ENCODE peak calls at places on chromosomes 1 and 21, in four cellular contexts. X is DND-41, T is HCT116, D is mammary epithelial cell. H is an unnamed sample. For H4K20me1, the result is how much of the 10 kb centered on the place peaks cover.

GRCh38 chr1:160428655-160429054 is 28.3 kb downstream of the VANGL2 start:
- DNase-seq in X (peak), D (peak), T (peak), H (peak)

GRCh38 chr1:199774433-199775089 is 252.9 kb upstream of the NR5A2 start:
- DNase-seq in T (no peak), D (peak), X (no peak), H (no peak)

GRCh38 chr1:16120940-16121410 is 34.9 kb downstream of the EPHA2 start:
- DNase-seq in T (no peak), X (no peak), D (no peak), H (no peak)

GRCh38 chr1:110631836-110632620 is 25.9 kb upstream of the KCNA2 start:
- DNase-seq in X (no peak), D (no peak), T (no peak), H (no peak)

GRCh38 chr1:171740987-171741871 is 636 bp downstream of the VAMP4 start:
- DNase-seq in D (peak), X (peak), T (no peak), H (peak)

GRCh38 chr1:20165522-20165951 is 20.4 kb upstream of the UBXN10 start:
- DNase-seq in D (peak), T (peak), X (peak), H (peak)

GRCh38 chr1:227729881-227730629 is 5.0 kb downstream of the JMJD4 start:
- DNase-seq in T (peak), D (peak), X (peak), H (peak)

GRCh38 chr1:180572745-180573144 is 14.0 kb downstream of the OVAAL start:
- DNase-seq in X (no peak), D (no peak), T (no peak), H (no peak)

GRCh38 chr1:17653728-17654351 is 101.3 kb upstream of the ACTL8 start:
- DNase-seq in T (no peak), D (no peak), X (peak), H (peak)

GRCh38 chr1:246110343-246111219 is 396.5 kb downstream of the SMYD3 start:
- DNase-seq in X (no peak), T (no peak), D (no peak), H (peak)

GRCh38 chr1:192513196-192513595 is 62.4 kb upstream of the RGS1 start:
- DNase-seq in X (no peak), T (no peak), D (no peak), H (no peak)

GRCh38 chr1:205273551-205273982 is 45.8 kb downstream of the TMCC2 start:
- DNase-seq in X (peak), T (peak), D (peak), H (peak)

GRCh38 chr1:11691928-11692711 is 610 bp downstream of the DRAXIN start:
- DNase-seq in X (no peak), T (no peak), D (no peak), H (peak)

GRCh38 chr1:166197141-166197540 is 30.3 kb upstream of the FAM78B start:
- DNase-seq in T (no peak), X (no peak), D (peak), H (no peak)

GRCh38 chr1:188825471-188825870 is 1652.2 kb downstream of the BRINP3 start:
- DNase-seq in X (no peak), D (no peak), T (no peak), H (no peak)

GRCh38 chr1:157286646-157287420 is 148.6 kb upstream of the ETV3 start:
- DNase-seq in T (no peak), D (no peak), X (no peak), H (no peak)

GRCh38 chr1:218439541-218440295 is 94.6 kb downstream of the TGFB2 start:
- DNase-seq in D (peak), X (no peak), T (no peak), H (peak)

GRCh38 chr1:34761776-34762307 is 2.3 kb downstream of the GJB4 start:
- DNase-seq in X (no peak), D (no peak), T (no peak), H (no peak)

GRCh38 chr1:166952002-166952746 is 23.2 kb downstream of the ILDR2 start:
- DNase-seq in T (peak), X (no peak), D (peak), H (peak)

GRCh38 chr1:113058861-113059441 is 14.0 kb upstream of the LRIG2 start:
- DNase-seq in D (no peak), T (no peak), X (no peak), H (peak)

GRCh38 chr1:231678021-231678432 is 51.4 kb downstream of the DISC1 start:
- DNase-seq in X (no peak), D (no peak), T (no peak), H (no peak)

GRCh38 chr1:176193023-176193422 is 14.1 kb downstream of the COP1 start:
- DNase-seq in T (no peak), X (no peak), D (no peak), H (no peak)

GRCh38 chr1:211480941-211481545 is 10.9 kb downstream of the RD3 start:
- DNase-seq in T (no peak), D (no peak), X (no peak), H (no peak)

GRCh38 chr1:214419650-214420049 is 131.8 kb downstream of the PTPN14 start:
- DNase-seq in D (no peak), T (no peak), X (no peak), H (peak)

GRCh38 chr1:221912230-221912629 is 170.3 kb upstream of the DUSP10 start:
- DNase-seq in D (peak), X (no peak), T (no peak), H (no peak)

GRCh38 chr1:234709473-234710279 is 99.7 kb upstream of the IRF2BP2 start:
- DNase-seq in X (no peak), D (no peak), T (no peak), H (no peak)

GRCh38 chr1:183331095-183331742 is 87.0 kb downstream of the NMNAT2 start:
- DNase-seq in X (no peak), T (no peak), D (no peak), H (peak)

GRCh38 chr1:42046772-42047552 is 106.2 kb upstream of the GUCA2B start:
- DNase-seq in D (no peak), X (no peak), T (no peak), H (no peak)

GRCh38 chr21:45308211-45309068 is 20.7 kb upstream of the POFUT2 start:
- DNase-seq in T (no peak), D (no peak), X (no peak), H (no peak)

GRCh38 chr1:6205849-6206845 is at the start of gene RNF207:
- DNase-seq in X (no peak), T (peak), D (peak), H (peak)

GRCh38 chr1:96364576-96364975 is 357.0 kb upstream of the PTBP2 start:
- DNase-seq in T (no peak), D (no peak), X (no peak), H (no peak)

GRCh38 chr21:36692125-36692843 is 6.6 kb upstream of the SIM2 start:
- DNase-seq in X (no peak), T (no peak), D (no peak), H (peak)

GRCh38 chr1:21916447-21917240 is 20.5 kb downstream of the HSPG2 start:
- DNase-seq in D (no peak), X (no peak), T (no peak), H (no peak)

GRCh38 chr1:110235181-110235838 is 25.2 kb downstream of the KCNC4 start:
- DNase-seq in D (no peak), X (no peak), T (no peak), H (peak)

GRCh38 chr1:110153407-110153950 is 3.2 kb downstream of the SLC6A17 start:
- DNase-seq in D (no peak), X (no peak), T (no peak), H (no peak)

GRCh38 chr1:37234941-37235418 is 200.7 kb upstream of the GRIK3 start:
- DNase-seq in T (no peak), X (no peak), D (no peak), H (peak)

GRCh38 chr21:42006765-42007164 is 3.4 kb downstream of the ZBTB21 start:
- DNase-seq in X (no peak), T (no peak), D (no peak), H (no peak)

GRCh38 chr1:156195853-156196252 is 1.9 kb downstream of the SLC25A44 start:
- DNase-seq in T (no peak), X (no peak), D (no peak), H (no peak)

GRCh38 chr1:156196445-156196844 is 2.5 kb downstream of the SLC25A44 start:
- DNase-seq in T (no peak), D (no peak), X (no peak), H (no peak)

GRCh38 chr1:156198831-156199349 is 5.0 kb downstream of the SLC25A44 start:
- DNase-seq in T (no peak), D (no peak), X (no peak), H (no peak)

GRCh38 chr1:156204686-156205085 is 8.1 kb upstream of the PMF1 start:
- DNase-seq in T (no peak), X (no peak), D (no peak), H (no peak)

DNA sequence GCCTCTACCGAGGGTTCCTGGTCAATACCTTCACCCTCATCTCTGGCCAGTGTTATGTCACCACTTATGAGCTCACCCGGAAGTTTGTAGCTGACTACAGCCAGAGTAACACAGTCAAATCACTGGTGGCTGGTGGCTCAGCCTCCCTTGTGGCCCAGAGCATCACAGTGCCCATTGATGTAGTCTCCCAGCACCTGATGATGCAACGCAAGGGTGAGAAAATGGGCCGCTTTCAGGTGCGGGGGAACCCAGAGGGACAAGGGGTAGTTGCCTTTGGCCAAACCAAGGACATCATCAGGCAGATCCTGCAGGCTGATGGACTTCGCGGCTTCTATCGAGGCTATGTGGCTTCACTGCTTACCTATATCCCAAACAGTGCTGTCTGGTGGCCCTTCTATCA is 6.2 kb downstream of the SLC25A44 start:
- DNase-seq in X (no peak), T (no peak), D (no peak), H (no peak)
- H4K20me1 ChIP-seq in X (under half), T (under half), D (under half), H (under half)

DNA sequence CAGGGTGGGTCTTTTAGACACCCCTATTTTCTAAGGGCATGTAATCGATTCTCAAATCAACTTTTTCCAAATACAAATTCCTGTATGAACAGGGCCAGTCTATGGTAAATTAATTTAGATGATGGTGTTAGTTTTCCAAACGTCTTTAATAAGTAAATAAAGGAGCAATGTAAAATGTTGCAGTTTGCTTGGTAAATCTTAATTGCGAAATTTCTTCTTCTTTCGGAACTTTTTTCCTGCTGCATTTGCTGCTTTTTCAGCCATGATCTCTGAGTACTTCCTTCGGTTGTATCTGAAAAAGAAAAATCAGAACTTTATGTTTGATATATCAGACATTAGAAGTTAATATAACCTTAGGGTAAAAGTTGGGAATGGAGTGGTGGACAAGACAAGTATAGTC is 9.4 kb downstream of the DNTTIP2 start:
- DNase-seq in D (no peak), T (no peak), X (no peak), H (no peak)
- H4K20me1 ChIP-seq in D (under half), T (under half), X (under half), H (under half)

DNA sequence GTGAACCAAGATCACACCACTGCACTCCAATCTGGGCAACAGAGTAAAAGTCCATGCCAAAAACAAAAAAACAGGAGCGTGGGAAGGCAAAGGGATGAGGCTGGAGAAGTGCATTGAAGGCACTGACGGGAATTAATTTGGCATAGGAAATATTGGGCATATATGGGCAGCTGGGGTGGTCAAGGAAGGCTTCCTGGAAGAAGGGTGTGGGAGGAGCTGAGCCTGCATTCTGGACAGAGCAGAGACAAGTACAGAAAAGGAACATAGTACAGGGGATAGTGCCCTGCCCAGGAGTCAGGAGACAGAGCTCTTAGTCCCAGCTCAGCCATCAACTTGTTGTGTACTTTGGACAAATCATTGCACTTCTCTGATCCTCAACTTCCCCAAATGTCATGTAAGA is 11.7 kb downstream of the SDC3 start:
- DNase-seq in X (no peak), D (no peak), T (no peak), H (no peak)
- H4K20me1 ChIP-seq in X (under half), D (under half), T (under half), H (under half)

DNA sequence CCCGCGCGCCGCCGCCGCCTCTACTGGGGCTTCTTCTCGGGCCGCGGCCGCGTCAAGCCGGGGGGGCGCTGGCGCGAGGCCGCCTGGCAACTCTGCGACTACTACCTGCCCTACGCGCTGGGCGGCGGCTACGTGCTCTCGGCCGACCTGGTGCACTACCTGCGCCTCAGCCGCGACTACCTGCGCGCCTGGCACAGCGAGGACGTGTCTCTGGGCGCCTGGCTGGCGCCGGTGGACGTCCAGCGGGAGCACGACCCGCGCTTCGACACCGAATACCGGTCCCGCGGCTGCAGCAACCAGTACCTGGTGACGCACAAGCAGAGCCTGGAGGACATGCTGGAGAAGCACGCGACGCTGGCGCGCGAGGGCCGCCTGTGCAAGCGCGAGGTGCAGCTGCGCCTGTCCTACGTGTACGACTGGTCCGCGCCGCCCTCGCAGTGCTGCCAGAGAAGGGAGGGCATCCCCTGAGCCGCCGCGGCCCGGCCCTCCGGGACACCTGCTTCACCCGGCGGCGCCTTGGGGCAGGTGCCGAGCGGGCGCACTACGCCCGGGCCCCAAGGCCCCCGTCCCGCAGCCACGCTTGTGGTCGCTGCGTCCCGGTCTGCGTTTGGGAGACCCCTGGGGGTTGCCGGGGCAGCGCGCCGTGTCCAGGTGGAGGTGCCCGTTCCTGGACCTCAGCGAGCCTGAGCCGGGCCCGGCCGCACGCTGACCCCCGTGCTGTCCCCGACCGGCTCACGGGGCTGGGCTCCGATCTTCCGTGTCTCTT is 947 bp downstream of the B3GALT6 start:
- DNase-seq in X (no peak), D (no peak), T (no peak), H (no peak)
- H4K20me1 ChIP-seq in X (half or more), D (under half), T (under half), H (under half)

DNA sequence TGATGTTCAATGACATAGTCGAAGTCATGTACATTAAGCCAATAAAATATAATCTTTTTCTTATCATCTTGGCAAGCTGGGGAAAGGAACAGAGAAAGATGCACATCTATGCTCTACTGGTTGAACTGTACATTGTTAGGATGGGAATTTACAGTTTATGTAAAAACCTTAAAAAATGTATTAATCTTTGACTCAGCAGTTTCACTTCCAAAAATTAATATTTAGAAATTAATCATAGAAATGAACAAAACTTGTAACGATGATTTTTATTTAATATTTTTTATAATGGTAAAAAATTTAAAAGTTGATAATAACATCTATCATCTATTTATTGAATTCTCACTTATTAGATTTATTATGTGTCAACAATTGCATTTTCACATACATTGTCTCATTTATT is 5.7 kb upstream of the C1orf141 start:
- DNase-seq in X (no peak), T (no peak), D (no peak), H (no peak)
- H4K20me1 ChIP-seq in X (under half), T (under half), D (under half), H (under half)

GRCh38 chr1:26734501-26735058 is 38.8 kb downstream of the ARID1A start:
- DNase-seq in D (no peak), T (no peak), X (no peak), H (no peak)
- H4K20me1 ChIP-seq in D (under half), T (under half), X (under half), H (half or more)

GRCh38 chr1:153869486-153869885 is 53.3 kb downstream of the GATAD2B start:
- DNase-seq in X (no peak), T (no peak), D (no peak), H (no peak)

GRCh38 chr1:153860285-153860684 is 62.5 kb downstream of the GATAD2B start:
- DNase-seq in T (no peak), X (no peak), D (no peak), H (no peak)

DNA sequence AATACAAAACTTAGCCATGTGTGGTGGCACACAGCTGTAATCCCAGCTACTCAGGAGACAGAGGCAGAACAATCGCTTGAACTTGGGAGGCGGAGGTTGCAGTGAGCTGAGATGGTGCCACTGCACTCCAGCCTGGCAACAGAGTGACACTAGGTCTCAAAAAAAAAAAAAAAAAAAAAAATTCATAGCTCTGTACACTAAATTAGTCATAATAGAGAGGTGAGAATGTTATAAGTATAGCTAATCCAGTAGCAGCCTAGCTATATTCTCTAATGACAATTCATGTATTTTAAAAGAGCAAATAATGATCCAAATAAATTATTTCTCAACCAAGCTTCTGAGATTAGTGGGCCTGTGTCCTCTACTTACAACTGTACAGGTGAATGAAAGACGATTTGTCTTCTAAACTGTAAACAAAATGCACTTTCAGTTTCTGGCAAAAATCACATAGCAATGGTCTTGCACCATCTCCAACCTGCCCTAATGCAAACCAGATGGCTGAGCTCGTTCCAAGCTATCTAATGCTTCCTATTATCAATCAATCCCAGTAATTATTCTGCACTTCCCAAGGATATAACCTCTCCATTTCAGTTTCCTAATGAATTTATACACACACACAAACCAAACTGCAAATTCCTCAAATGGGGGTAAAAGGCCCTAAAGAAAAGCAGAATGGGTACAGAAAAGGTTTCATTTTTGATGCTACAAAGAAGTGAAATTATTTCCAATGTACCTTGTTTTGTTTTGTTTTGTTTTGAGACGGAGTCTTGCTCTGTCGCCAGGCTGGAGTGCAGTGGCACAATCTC is 56.5 kb downstream of the GATAD2B start:
- DNase-seq in X (no peak), D (no peak), T (no peak), H (no peak)
- H4K20me1 ChIP-seq in X (under half), D (under half), T (under half), H (half or more)

GRCh38 chr1:116375884-116376733 is 3.1 kb downstream of the ATP1A1 start:
- DNase-seq in X (peak), D (peak), T (peak), H (peak)
- H4K20me1 ChIP-seq in X (half or more), D (under half), T (under half), H (half or more)

GRCh38 chr1:155968670-155969069 is 9.7 kb downstream of the ARHGEF2 start:
- DNase-seq in T (no peak), D (no peak), X (no peak), H (no peak)
- H4K20me1 ChIP-seq in T (under half), D (under half), X (half or more), H (half or more)

H was measured in neural progenitor cell.